ENCODE peak calls at places on chromosomes 16 and 17, in ten cellular contexts. M is heart left ventricle, J is cardiac fibroblast, C is RWPE2, F is uterus, U is HFFc6, N is A549, H is mesothelial cell of epicardium, G is H9, E is BE2C. S is an unnamed sample.

GRCh38 chr17:16027708-16028584 is 28.3 kb downstream of the TTC19 start:
- DNase-seq in G (no peak), N (peak; percentile 92), J (peak; percentile 84), E (no peak), U (peak; percentile 94), M (no peak), C (peak; percentile 69), H (no peak), F (peak; percentile 29), S (no peak)

GRCh38 chr16:48536600-48537200 is 73.3 kb downstream of the N4BP1 start:
- DNase-seq in U (no peak), N (no peak), E (no peak), H (no peak), J (peak; percentile 61), C (no peak), F (no peak), G (no peak), M (peak; percentile 44), S (no peak)

GRCh38 chr16:31110106-31111034 is 2.2 kb downstream of the BCKDK start:
- DNase-seq in F (no peak), H (no peak), M (no peak), J (no peak), E (no peak), N (no peak), U (no peak), C (peak; percentile 59), G (no peak), S (no peak)

GRCh38 chr16:53792161-53792951 is 88.4 kb downstream of the FTO start:
- DNase-seq in U (no peak), G (no peak), M (no peak), C (no peak), N (no peak), J (no peak), E (no peak), H (no peak), F (no peak), S (no peak)

GRCh38 chr17:55160501-55160900 is 104.3 kb upstream of the HLF start:
- DNase-seq in G (no peak), J (no peak), H (no peak), C (no peak), U (no peak), F (no peak), M (no peak), E (no peak), N (no peak), S (no peak)

GRCh38 chr17:12463102-12463501 is 202.6 kb upstream of the MYOCD start:
- DNase-seq in U (peak; percentile 80), J (peak; percentile 3), H (no peak), F (peak; percentile 17), C (no peak), E (no peak), G (no peak), N (no peak), M (no peak), S (no peak)

GRCh38 chr17:78507526-78507925 is 69.7 kb downstream of the DNAH17 start:
- DNase-seq in M (peak; percentile 4), C (no peak), G (no peak), F (no peak), J (no peak), N (no peak), H (no peak), U (no peak), E (no peak), S (no peak)

GRCh38 chr16:85919271-85920267 is 20.6 kb downstream of the IRF8 start:
- DNase-seq in N (no peak), J (no peak), E (no peak), G (no peak), M (peak; percentile 17), U (no peak), C (no peak), H (no peak), F (no peak), S (no peak)

GRCh38 chr17:563646-564045 is 151.0 kb downstream of the VPS53 start:
- DNase-seq in N (no peak), E (no peak), G (no peak), M (no peak), C (no peak), J (no peak), U (no peak), F (no peak), H (no peak), S (no peak)

GRCh38 chr17:562174-562573 is 152.5 kb downstream of the VPS53 start:
- DNase-seq in E (no peak), J (peak; percentile 66), M (no peak), F (no peak), G (no peak), C (no peak), N (no peak), H (no peak), U (no peak), S (no peak)

GRCh38 chr17:564526-564925 is 150.1 kb downstream of the VPS53 start:
- DNase-seq in J (no peak), M (no peak), H (no peak), E (no peak), U (no peak), G (no peak), F (no peak), C (no peak), N (no peak), S (no peak)

GRCh38 chr17:561118-561517 is 153.5 kb downstream of the VPS53 start:
- DNase-seq in H (no peak), N (no peak), M (no peak), F (no peak), J (peak; percentile 19), C (no peak), U (peak; percentile 51), G (no peak), E (no peak), S (no peak)

GRCh38 chr17:565506-565905 is 149.1 kb downstream of the VPS53 start:
- DNase-seq in H (no peak), N (peak; percentile 33), C (no peak), E (peak; percentile 10), M (no peak), J (no peak), F (no peak), U (no peak), G (peak; percentile 65), S (no peak)
- TF ChIP-seq CTCF in H (no peak), N (peak; percentile 8), C (no peak), E (no peak), M (no peak), J (peak; percentile 8), F (no peak), U (peak; percentile 38), G (peak; percentile 47), S (no peak)

GRCh38 chr17:41810659-41811548 is 845 bp downstream of the P3H4 start:
- DNase-seq in F (no peak), C (no peak), J (no peak), N (no peak), U (no peak), G (peak; percentile 49), E (peak; percentile 50), H (no peak), M (no peak), S (no peak)

GRCh38 chr17:41813699-41814124 is 908 bp downstream of the FKBP10 start:
- DNase-seq in H (no peak), E (no peak), N (no peak), C (no peak), J (no peak), F (no peak), G (no peak), U (no peak), M (no peak), S (no peak)

GRCh38 chr17:41813039-41813680 is 356 bp downstream of the FKBP10 start:
- DNase-seq in H (no peak), U (no peak), G (no peak), J (no peak), C (no peak), E (no peak), N (no peak), F (no peak), M (no peak), S (no peak)

GRCh38 chr17:41811549-41812175 is at the start of gene P3H4:
- DNase-seq in H (peak; percentile 72), G (peak; percentile 87), M (peak; percentile 84), J (peak; percentile 82), N (peak; percentile 87), E (peak; percentile 88), F (peak; percentile 73), U (peak; percentile 76), C (no peak), S (peak; percentile 78)

DNA sequence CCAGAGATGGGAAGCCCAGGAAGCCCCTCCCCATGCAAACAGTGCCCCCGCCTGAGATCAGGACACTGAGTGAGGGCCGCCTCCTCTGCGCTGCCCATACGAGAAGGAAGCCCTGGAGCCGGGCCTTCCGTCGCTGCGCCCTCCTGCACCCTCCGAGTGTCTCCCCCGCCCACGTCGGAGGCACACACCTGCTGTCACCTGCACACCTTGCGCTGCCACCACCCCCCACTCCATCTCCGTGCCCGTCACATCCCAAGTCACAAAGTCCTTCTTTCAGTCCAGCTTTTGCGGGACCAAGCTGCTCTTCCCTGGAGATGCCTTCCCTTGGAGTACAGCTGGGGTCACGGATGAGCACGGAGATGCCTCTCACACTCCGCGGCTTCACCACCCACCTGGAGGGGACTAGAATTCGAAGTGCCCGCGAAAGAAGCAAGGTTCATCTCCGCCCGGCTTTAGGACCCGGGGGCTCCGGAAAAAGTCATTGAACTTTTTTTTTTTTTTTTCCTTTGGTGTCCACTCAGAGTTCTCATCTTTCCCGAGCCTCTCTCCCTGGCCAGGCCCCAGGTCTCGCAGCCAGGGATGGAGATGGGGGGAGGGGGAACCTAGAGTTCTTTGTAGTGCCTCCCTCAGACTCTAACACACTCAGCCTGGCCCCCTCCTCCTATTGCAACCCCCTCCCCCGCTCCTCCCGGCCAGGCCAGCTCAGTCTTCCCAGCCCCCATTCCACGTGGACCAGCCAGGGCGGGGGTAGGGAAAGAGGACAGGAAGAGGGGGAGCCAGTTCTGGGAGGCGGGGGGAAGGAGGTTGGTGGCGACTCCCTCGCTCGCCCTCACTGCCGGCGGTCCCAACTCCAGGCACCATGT is at the start of gene FKBP10:
- DNase-seq in N (peak; percentile 88), F (peak; percentile 79), U (peak; percentile 74), C (peak; percentile 85), M (peak; percentile 77), E (peak; percentile 96), J (peak; percentile 88), H (peak; percentile 73), G (peak; percentile 94), S (peak; percentile 50)
- TF ChIP-seq CTCF in N (no peak), F (no peak), U (no peak), C (no peak), M (no peak), E (no peak), J (peak; percentile 5), H (no peak), G (no peak), S (no peak)

GRCh38 chr17:48132375-48132774 is 24.8 kb downstream of the SNX11 start:
- DNase-seq in C (peak; percentile 2), G (no peak), H (no peak), E (no peak), M (no peak), N (no peak), J (no peak), F (no peak), U (no peak), S (no peak)

GRCh38 chr17:48137658-48138057 is 30.1 kb downstream of the SNX11 start:
- DNase-seq in G (no peak), U (no peak), J (no peak), H (no peak), M (no peak), F (no peak), N (no peak), E (no peak), C (no peak), S (peak; percentile 51)

GRCh38 chr17:48131216-48131824 is 23.8 kb downstream of the SNX11 start:
- DNase-seq in N (peak; percentile 79), F (peak; percentile 74), J (peak; percentile 80), U (peak; percentile 50), E (peak; percentile 79), C (peak; percentile 19), M (peak; percentile 32), H (no peak), G (peak; percentile 86), S (no peak)

GRCh38 chr17:48139948-48140347 is 32.4 kb downstream of the SNX11 start:
- DNase-seq in M (no peak), C (no peak), G (no peak), J (no peak), N (no peak), U (no peak), E (no peak), F (no peak), H (no peak), S (no peak)

GRCh38 chr17:48134912-48135480 is 27.4 kb downstream of the SNX11 start:
- DNase-seq in E (no peak), C (no peak), F (no peak), J (no peak), H (no peak), U (no peak), G (peak; percentile 56), M (no peak), N (no peak), S (no peak)
- TF ChIP-seq CTCF in E (peak; percentile 39), C (peak; percentile 9), F (no peak), J (peak; percentile 17), H (no peak), U (peak; percentile 36), G (peak; percentile 56), M (no peak), N (no peak), S (peak; percentile 32)

GRCh38 chr17:7997186-7997585 is 5.2 kb upstream of the GUCY2D start:
- DNase-seq in E (no peak), J (peak; percentile 65), C (no peak), F (no peak), G (peak; percentile 82), M (peak; percentile 69), U (peak; percentile 28), H (no peak), N (peak; percentile 67), S (no peak)
- TF ChIP-seq CTCF in E (peak; percentile 26), J (peak; percentile 51), C (peak; percentile 49), F (no peak), G (peak; percentile 67), M (peak; percentile 46), U (peak; percentile 65), H (no peak), N (peak; percentile 70), S (peak; percentile 36)

S was measured in D721Med.